ENCODE peak calls at places on chromosomes 1 and 21, in four cellular contexts. X is sigmoid colon, F is BE2C, D is left ventricle myocardium inferior. N is an unnamed sample. For H3K36me3, the result is how much of the 10 kb centered on the place peaks cover.

GRCh38 chr1:221509575-221510360 is 232.1 kb downstream of the DUSP10 start:
- DNase-seq in X (no peak), F (no peak), D (no peak), N (no peak)

GRCh38 chr1:20992327-20993056 is 184.2 kb downstream of the EIF4G3 start:
- DNase-seq in X (no peak), F (no peak), D (no peak), N (no peak)

GRCh38 chr21:45250914-45251634 is 36.6 kb downstream of the POFUT2 start:
- DNase-seq in X (no peak), F (no peak), D (no peak), N (no peak)

GRCh38 chr1:67339623-67340343 is 32.1 kb downstream of the IL12RB2 start:
- DNase-seq in X (no peak), F (no peak), D (no peak), N (peak)

GRCh38 chr1:50955116-50955515 is 5.0 kb downstream of the FAF1 start:
- DNase-seq in X (no peak), F (no peak), D (no peak), N (no peak)

GRCh38 chr1:42282867-42283583 is 52.0 kb downstream of the FOXJ3 start:
- DNase-seq in X (no peak), F (no peak), D (no peak), N (no peak)

GRCh38 chr1:186628910-186629309 is 51.3 kb downstream of the PTGS2 start:
- DNase-seq in X (no peak), F (no peak), D (no peak), N (no peak)

GRCh38 chr1:24506706-24507422 is 4.2 kb downstream of the RCAN3 start:
- DNase-seq in X (no peak), F (no peak), D (no peak), N (no peak)

DNA sequence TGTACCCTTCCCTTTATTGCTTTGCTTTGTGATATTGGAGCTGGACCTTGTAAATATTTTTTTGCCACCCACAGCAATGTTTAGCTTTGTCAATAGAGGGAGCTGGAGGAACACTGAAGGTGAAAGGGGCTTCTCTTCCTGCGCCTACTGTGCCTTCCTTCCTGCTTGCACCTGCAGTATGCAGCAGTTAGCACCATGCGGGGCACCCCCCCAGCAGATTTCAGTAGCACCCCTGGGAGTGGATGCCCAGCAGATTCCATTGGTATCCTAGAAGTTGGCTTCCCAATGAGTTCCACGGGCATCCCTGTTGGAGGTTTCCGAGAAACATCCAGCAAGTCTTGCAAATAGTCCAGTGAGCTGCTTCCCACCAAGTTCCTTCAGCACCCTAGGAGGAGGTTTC is 25.6 kb downstream of the S100A10 start:
- DNase-seq in X (no peak), F (peak), D (no peak), N (no peak)
- H3K4me3 ChIP-seq in X (no peak), F (no peak), D (no peak), N (no peak)

DNA sequence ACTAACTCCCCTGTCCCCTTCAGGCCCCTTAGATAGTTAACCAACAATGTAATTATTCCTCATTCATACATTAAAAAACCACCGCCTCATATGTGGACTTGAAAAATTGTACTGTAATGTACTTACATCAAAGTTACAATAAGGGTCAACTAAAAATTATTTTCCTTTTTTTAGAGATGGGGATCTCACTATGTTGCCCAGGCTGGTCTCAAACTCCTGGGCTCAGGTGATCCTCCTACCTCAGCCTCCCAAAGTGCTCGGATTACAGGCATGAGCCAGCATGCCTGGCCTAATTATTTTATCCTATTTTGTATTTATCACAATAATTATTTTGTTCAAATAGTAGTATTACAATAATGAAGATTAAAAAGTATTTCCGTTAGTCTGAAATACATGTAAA is 12.6 kb downstream of the RPL5 start:
- DNase-seq in X (no peak), F (no peak), D (no peak), N (no peak)
- H3K36me3 ChIP-seq in X (under half), F (under half), D (half or more), N (under half)

GRCh38 chr1:81758213-81758612 is 42.5 kb upstream of the ADGRL2 start:
- DNase-seq in X (no peak), F (no peak), D (no peak), N (no peak)

GRCh38 chr1:81754424-81754823 is 46.3 kb upstream of the ADGRL2 start:
- DNase-seq in X (no peak), F (no peak), D (no peak), N (no peak)

GRCh38 chr1:81756872-81757271 is 43.9 kb upstream of the ADGRL2 start:
- DNase-seq in X (no peak), F (no peak), D (no peak), N (no peak)

GRCh38 chr1:81760487-81761097 is 40.1 kb upstream of the ADGRL2 start:
- DNase-seq in X (no peak), F (no peak), D (no peak), N (no peak)

GRCh38 chr1:81757398-81758020 is 43.2 kb upstream of the ADGRL2 start:
- DNase-seq in X (no peak), F (no peak), D (no peak), N (no peak)
- H3K4me3 ChIP-seq in X (no peak), F (no peak), D (no peak), N (no peak)

DNA sequence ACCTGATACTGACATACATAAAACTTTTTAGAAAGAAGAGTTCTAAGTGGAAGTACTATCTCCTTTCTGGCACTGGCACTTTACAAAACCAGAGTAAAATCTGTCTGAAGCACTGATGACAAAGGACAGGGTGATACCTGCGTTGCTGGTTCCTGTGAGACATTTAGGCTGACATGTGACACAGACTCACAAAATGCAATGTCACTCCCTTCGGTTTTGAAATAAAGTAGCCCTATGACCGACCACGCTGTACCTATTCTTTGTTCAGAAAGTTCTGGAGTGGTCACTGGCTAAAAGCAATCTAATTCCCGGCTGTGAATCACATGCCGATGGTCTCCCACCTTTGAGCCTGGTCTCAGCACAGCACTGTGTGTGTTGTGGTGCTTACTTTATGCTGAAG is 47.9 kb downstream of the MRPL37 start:
- DNase-seq in X (no peak), F (no peak), D (no peak), N (no peak)
- H3K36me3 ChIP-seq in X (under half), F (under half), D (under half), N (under half)